ENCODE peak calls at places on chromosomes 4 and X, in five cellular contexts. W, J, R, V and C are unnamed samples. For H3K4me1 and H3K36me3, the result is how much of the 10 kb centered on the place peaks cover.

GRCh38 chrX:67523002-67523711 is 20.7 kb upstream of the AR start:
- DNase-seq in W (no peak), J (no peak), R (no peak), V (no peak), C (peak)

GRCh38 chr4:123235431-123235830 is 161.2 kb upstream of the SPRY1 start:
- DNase-seq in W (no peak), J (no peak), R (no peak), V (no peak), C (no peak)

GRCh38 chrX:47900833-47901232 is 64.1 kb downstream of the ZNF81 start:
- DNase-seq in W (no peak), J (no peak), R (no peak), V (no peak), C (no peak)

GRCh38 chr4:181685911-181686310 is 557.3 kb upstream of the TENM3 start:
- DNase-seq in W (no peak), J (no peak), R (no peak), V (no peak), C (no peak)

GRCh38 chr4:82429728-82430192 is 502 bp downstream of the HNRNPDL start:
- DNase-seq in W (peak), J (no peak), R (no peak), V (peak), C (no peak)

GRCh38 chr4:52643846-52644245 is 15.3 kb downstream of the USP46 start:
- DNase-seq in W (peak), J (peak), R (peak), V (peak), C (peak)

GRCh38 chr4:71691416-71692073 is 92.3 kb downstream of the GC start:
- DNase-seq in W (no peak), J (no peak), R (no peak), V (no peak), C (no peak)

GRCh38 chr4:2825184-2825506 is 18.5 kb upstream of the ADD1 start:
- DNase-seq in W (peak), J (no peak), R (no peak), V (no peak), C (peak)

GRCh38 chrX:77065896-77066295 is 381.3 kb upstream of the FGF16 start:
- DNase-seq in W (no peak), J (no peak), R (no peak), V (no peak), C (no peak)

GRCh38 chr4:123825596-123826291 is 429.1 kb downstream of the SPRY1 start:
- DNase-seq in W (no peak), J (no peak), R (no peak), V (no peak), C (no peak)

GRCh38 chr4:156933633-156934258 is 37.9 kb downstream of the PDGFC start:
- DNase-seq in W (no peak), J (no peak), R (no peak), V (no peak), C (no peak)

GRCh38 chrX:11103006-11103405 is 8.1 kb upstream of the HCCS start:
- DNase-seq in W (no peak), J (no peak), R (no peak), V (no peak), C (no peak)

GRCh38 chrX:2898861-2899512 is 30.2 kb downstream of the ARSD start:
- DNase-seq in W (no peak), J (peak), R (no peak), V (peak), C (no peak)

GRCh38 chrX:67780694-67781109 is 236.9 kb downstream of the AR start:
- DNase-seq in W (peak), J (peak), R (peak), V (no peak), C (peak)

GRCh38 chr4:1711055-1711905 is 839 bp downstream of the SLBP start:
- DNase-seq in W (peak), J (peak), R (peak), V (no peak), C (peak)

GRCh38 chrX:39222361-39223113 is 421.3 kb downstream of the MID1IP1 start:
- DNase-seq in W (no peak), J (no peak), R (no peak), V (no peak), C (no peak)

GRCh38 chrX:112851161-112851779 is 10.6 kb upstream of the AMOT start:
- DNase-seq in W (no peak), J (no peak), R (no peak), V (no peak), C (no peak)

GRCh38 chr4:139873111-139873866 is 207.7 kb downstream of the MGST2 start:
- DNase-seq in W (no peak), J (no peak), R (no peak), V (no peak), C (no peak)

GRCh38 chrX:136856527-136856926 is 24.0 kb downstream of the RBMX start:
- DNase-seq in W (no peak), J (no peak), R (no peak), V (no peak), C (no peak)

GRCh38 chrX:72713130-72713529 is 976 bp downstream of the PHKA1 start:
- DNase-seq in W (no peak), J (no peak), R (no peak), V (no peak), C (no peak)

GRCh38 chrX:71637253-71637618 is 18.9 kb upstream of the CXCR3 start:
- DNase-seq in W (no peak), J (no peak), R (no peak), V (no peak), C (no peak)

GRCh38 chrX:118862086-118862485 is 38.5 kb downstream of the ZCCHC12 start:
- DNase-seq in W (no peak), J (no peak), R (no peak), V (no peak), C (no peak)

GRCh38 chr4:127698789-127699200 is 31.4 kb upstream of the SLC25A31 start:
- DNase-seq in W (no peak), J (no peak), R (no peak), V (no peak), C (no peak)

GRCh38 chrX:126820700-126821420 is 1.3 kb downstream of the PRR32 start:
- DNase-seq in W (no peak), J (no peak), R (peak), V (no peak), C (no peak)

GRCh38 chr4:156560701-156561100 is 410.9 kb downstream of the PDGFC start:
- DNase-seq in W (no peak), J (no peak), R (no peak), V (no peak), C (no peak)

GRCh38 chrX:154732421-154733071 is 18.3 kb downstream of the GAB3 start:
- DNase-seq in W (no peak), J (no peak), R (no peak), V (no peak), C (no peak)

GRCh38 chrX:154734101-154734781 is 16.6 kb downstream of the GAB3 start:
- DNase-seq in W (peak), J (no peak), R (no peak), V (peak), C (no peak)

GRCh38 chrX:154731203-154731602 is 19.7 kb downstream of the GAB3 start:
- DNase-seq in W (no peak), J (no peak), R (no peak), V (no peak), C (no peak)

GRCh38 chrX:154731881-154732280 is 19.0 kb downstream of the GAB3 start:
- DNase-seq in W (no peak), J (no peak), R (no peak), V (no peak), C (no peak)

GRCh38 chrX:154733072-154733425 is 17.8 kb downstream of the GAB3 start:
- DNase-seq in W (no peak), J (no peak), R (no peak), V (no peak), C (no peak)
- H3K4me1 ChIP-seq in W (half or more), J (under half), R (half or more), V (under half), C (under half)

GRCh38 chr4:5238106-5238505 is 186.8 kb downstream of the STK32B start:
- DNase-seq in W (no peak), J (no peak), R (no peak), V (no peak), C (no peak)
- H3K36me3 ChIP-seq in W (under half), J (under half), R (under half), V (under half), C (under half)

GRCh38 chr4:164009435-164009834 is 514.9 kb downstream of the TMA16 start:
- DNase-seq in W (no peak), J (no peak), R (no peak), V (no peak), C (no peak)
- TF ChIP-seq CTCF in W (no peak), J (no peak), R (no peak), V (no peak), C (no peak)

DNA sequence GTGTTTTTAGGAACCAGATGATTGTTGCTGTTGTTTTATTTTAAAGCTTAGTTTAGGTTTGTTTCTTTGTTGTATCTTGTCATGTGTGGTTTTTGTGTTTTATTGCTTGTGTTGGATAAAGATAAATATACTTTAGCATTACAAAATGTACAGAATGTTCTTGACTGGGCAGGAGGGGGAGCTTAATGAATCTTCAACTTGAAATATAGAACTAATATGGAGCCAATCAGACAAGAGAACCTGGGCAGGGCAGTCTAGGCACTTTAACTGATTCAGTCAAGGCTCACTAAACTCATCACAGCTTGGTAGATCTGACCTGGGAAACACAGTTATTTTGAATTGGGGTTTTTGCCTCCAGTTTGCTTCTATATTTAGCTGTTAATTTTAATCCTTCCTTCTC is 304.2 kb downstream of the ARHGAP24 start:
- DNase-seq in W (no peak), J (no peak), R (no peak), V (no peak), C (no peak)
- H3K4me1 ChIP-seq in W (half or more), J (under half), R (under half), V (under half), C (under half)